ENCODE peak calls at places on chromosomes 5 and 9, in six cellular contexts. Y is stomach, P is GM23338, R is suprapubic skin, B is vagina, L is SK-N-SH. K is an unnamed sample.

GRCh38 chr9:29213374-29214161 is 1640.3 kb upstream of the C9orf72 start:
- DNase-seq in Y (peak; percentile 34), P (peak; percentile 79), R (no peak), B (no peak), L (peak; percentile 77), K (no peak)

GRCh38 chr9:136719212-136719880 is 7.0 kb downstream of the DIPK1B start:
- DNase-seq in Y (no peak), P (no peak), R (no peak), B (no peak), L (no peak), K (peak; percentile 86)

GRCh38 chr5:72320022-72320898 is at the start of the genes MRPS27 and PTCD2:
- DNase-seq in Y (peak; percentile 95), P (peak; percentile 100), R (peak; percentile 97), B (no peak), L (peak; percentile 97), K (peak; percentile 97)

GRCh38 chr5:17217421-17218352 is at the start of gene BASP1:
- DNase-seq in Y (peak; percentile 70), P (peak; percentile 88), R (peak; percentile 84), B (no peak), L (peak; percentile 84), K (peak; percentile 97)

GRCh38 chr5:60488466-60489130 is 211.4 kb downstream of the DEPDC1B start:
- DNase-seq in Y (no peak), P (no peak), R (no peak), B (no peak), L (no peak), K (no peak)

GRCh38 chr9:21680590-21680989 is 121.8 kb upstream of the MTAP start:
- DNase-seq in Y (no peak), P (no peak), R (no peak), B (no peak), L (no peak), K (no peak)

GRCh38 chr5:14153932-14154646 is 10.9 kb downstream of the TRIO start:
- DNase-seq in Y (peak; percentile 58), P (peak; percentile 63), R (peak; percentile 75), B (no peak), L (no peak), K (no peak)

GRCh38 chr9:8679405-8679951 is 879.9 kb upstream of the DMAC1 start:
- DNase-seq in Y (no peak), P (no peak), R (no peak), B (no peak), L (no peak), K (no peak)

GRCh38 chr9:129331772-129332512 is 153.9 kb upstream of the IER5L start:
- DNase-seq in Y (no peak), P (no peak), R (no peak), B (no peak), L (no peak), K (no peak)

GRCh38 chr9:128108784-128109709 is 18.5 kb downstream of the PTGES2 start:
- DNase-seq in Y (no peak), P (no peak), R (no peak), B (no peak), L (peak; percentile 24), K (no peak)

GRCh38 chr5:164672931-164673694 is 1167.7 kb downstream of the MAT2B start:
- DNase-seq in Y (no peak), P (no peak), R (no peak), B (no peak), L (peak; percentile 32), K (no peak)

GRCh38 chr5:118857700-118858099 is 130.6 kb downstream of the DTWD2 start:
- DNase-seq in Y (no peak), P (no peak), R (no peak), B (no peak), L (no peak), K (no peak)

GRCh38 chr5:28954074-28954473 is 1915.7 kb upstream of the CDH9 start:
- DNase-seq in Y (no peak), P (peak; percentile 61), R (no peak), B (no peak), L (no peak), K (no peak)

GRCh38 chr5:150161242-150162141 is 5.1 kb upstream of the CDX1 start:
- DNase-seq in Y (peak; percentile 87), P (peak; percentile 87), R (peak; percentile 92), B (no peak), L (peak; percentile 89), K (peak; percentile 92)

GRCh38 chr5:81965510-81965909 is 6.3 kb upstream of the ATG10 start:
- DNase-seq in Y (no peak), P (no peak), R (no peak), B (no peak), L (no peak), K (no peak)

GRCh38 chr9:18493361-18494015 is 19.5 kb downstream of the ADAMTSL1 start:
- DNase-seq in Y (no peak), P (no peak), R (no peak), B (no peak), L (peak; percentile 26), K (no peak)

GRCh38 chr9:10843151-10843550 is 230.3 kb upstream of the PTPRD start:
- DNase-seq in Y (no peak), P (no peak), R (no peak), B (no peak), L (no peak), K (no peak)

GRCh38 chr5:2066373-2066772 is 183.6 kb upstream of the IRX4 start:
- DNase-seq in Y (no peak), P (no peak), R (no peak), B (no peak), L (no peak), K (no peak)

GRCh38 chr5:31007672-31008071 is 185.8 kb upstream of the CDH6 start:
- DNase-seq in Y (no peak), P (peak; percentile 7), R (no peak), B (no peak), L (no peak), K (no peak)

GRCh38 chr5:60346391-60346790 is 353.6 kb downstream of the DEPDC1B start:
- DNase-seq in Y (no peak), P (no peak), R (no peak), B (no peak), L (no peak), K (no peak)

GRCh38 chr9:105363842-105364241 is 84.0 kb upstream of the FSD1L start:
- DNase-seq in Y (no peak), P (no peak), R (no peak), B (no peak), L (no peak), K (no peak)

GRCh38 chr5:181024245-181025029 is 15.6 kb upstream of the BTNL9 start:
- DNase-seq in Y (no peak), P (no peak), R (no peak), B (no peak), L (no peak), K (peak; percentile 51)

GRCh38 chr5:81896764-81897163 is 75.1 kb upstream of the ATG10 start:
- DNase-seq in Y (no peak), P (no peak), R (no peak), B (no peak), L (no peak), K (no peak)

GRCh38 chr9:131585375-131585774 is 40.1 kb downstream of the PRRT1B start:
- DNase-seq in Y (no peak), P (no peak), R (no peak), B (no peak), L (no peak), K (peak; percentile 89)

GRCh38 chr9:134945509-134946275 is 28.0 kb upstream of the FCN1 start:
- DNase-seq in Y (no peak), P (no peak), R (no peak), B (no peak), L (no peak), K (no peak)

GRCh38 chr9:124329393-124329792 is 71.6 kb downstream of the NEK6 start:
- DNase-seq in Y (no peak), P (no peak), R (no peak), B (no peak), L (no peak), K (no peak)

GRCh38 chr9:124332321-124332720 is 74.6 kb downstream of the NEK6 start:
- DNase-seq in Y (no peak), P (no peak), R (no peak), B (no peak), L (no peak), K (no peak)

GRCh38 chr9:124331580-124331979 is 73.8 kb downstream of the NEK6 start:
- DNase-seq in Y (no peak), P (no peak), R (no peak), B (no peak), L (no peak), K (no peak)

GRCh38 chr9:124328285-124328684 is 70.5 kb downstream of the NEK6 start:
- DNase-seq in Y (no peak), P (no peak), R (no peak), B (no peak), L (no peak), K (no peak)

DNA sequence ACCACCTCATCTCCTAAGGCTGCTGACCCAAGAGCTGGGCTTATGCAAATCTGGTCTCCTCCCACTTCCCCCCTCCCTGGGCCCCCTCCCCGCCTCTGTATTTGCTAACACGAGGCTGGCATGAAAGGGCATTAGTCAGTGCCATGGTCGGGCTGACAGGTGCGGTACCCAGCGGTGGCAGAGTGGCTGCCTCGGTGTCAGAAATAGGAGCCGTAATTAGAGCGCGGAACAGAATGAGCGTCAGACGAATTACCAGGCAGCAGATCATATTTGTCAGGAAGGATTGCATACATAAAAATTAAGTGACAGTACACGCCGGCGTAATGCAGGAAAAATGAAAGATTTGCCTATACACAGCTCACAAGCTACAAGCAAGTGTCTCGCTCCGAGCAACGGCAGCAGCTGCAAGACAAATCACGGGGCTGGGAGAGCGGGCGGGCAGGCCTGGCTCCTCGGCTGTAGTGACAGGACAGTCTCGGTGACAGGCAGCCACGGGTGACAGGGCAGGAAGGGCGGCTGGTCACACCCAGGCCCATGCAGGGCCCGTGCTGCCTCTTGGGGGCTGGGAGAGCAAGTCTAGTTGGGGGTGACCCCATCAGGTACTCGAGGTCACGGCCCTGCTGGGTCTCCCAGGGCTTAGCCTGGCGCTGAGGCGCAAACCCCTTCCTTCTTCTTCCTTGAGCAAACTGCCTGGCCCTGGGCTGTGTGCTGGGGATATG is 72.4 kb downstream of the NEK6 start:
- DNase-seq in Y (no peak), P (no peak), R (no peak), B (no peak), L (no peak), K (no peak)
- TF ChIP-seq POLR2AphosphoS5 in Y (no peak), P (no peak), R (no peak), B (no peak), L (no peak), K (peak; percentile 40)

GRCh38 chr5:143073761-143074160 is 303.6 kb downstream of the ARHGAP26 start:
- DNase-seq in Y (no peak), P (no peak), R (no peak), B (no peak), L (no peak), K (no peak)
- H3K27ac ChIP-seq in Y (no peak overlapping the region), P (no peak overlapping the region), R (no peak overlapping the region), B (no peak overlapping the region), L (no peak overlapping the region), K (no peak overlapping the region)

DNA sequence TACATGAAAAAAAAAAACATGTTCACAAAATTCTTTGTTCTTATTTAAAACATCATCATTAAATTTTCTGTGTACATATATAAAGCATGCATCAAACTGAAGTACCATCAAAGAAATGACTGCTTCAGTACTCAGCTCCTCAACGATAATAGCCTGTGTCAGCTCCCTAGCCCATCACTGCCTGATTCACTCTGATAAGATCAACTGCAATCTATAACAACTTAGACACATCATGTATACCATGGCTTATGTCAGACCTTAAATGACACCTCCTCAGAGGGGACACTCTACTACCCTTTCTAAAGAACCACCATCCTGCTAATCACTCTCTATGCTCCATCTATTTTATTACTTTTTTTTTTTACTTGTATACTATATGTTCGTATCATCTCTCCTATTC is 200.5 kb upstream of the TLE4 start:
- DNase-seq in Y (no peak), P (no peak), R (no peak), B (no peak), L (no peak), K (no peak)
- TF ChIP-seq POLR2AphosphoS5 in Y (no peak), P (no peak), R (no peak), B (no peak), L (no peak), K (no peak)

GRCh38 chr9:93207326-93207814 is 23.4 kb downstream of the WNK2 start:
- DNase-seq in Y (no peak), P (no peak), R (no peak), B (no peak), L (peak; percentile 70), K (peak; percentile 71)
- H3K27ac ChIP-seq in Y (peak overlapping the region; percentile 80), P (peak overlapping the region; percentile 50), R (peak overlapping the region; percentile 48), B (peak overlapping the region; percentile 59), L (no peak overlapping the region), K (no peak overlapping the region)